ENCODE peak calls at places on chromosomes 7 and 10, in four cellular contexts. Q is breast epithelium, P is esophagus squamous epithelium, E is sigmoid colon. R is an unnamed sample.

GRCh38 chr7:114856625-114857024 is 65.3 kb upstream of the MDFIC start:
- DNase-seq in Q (no peak), P (no peak), E (no peak), R (no peak)

GRCh38 chr10:44990302-44990655 is 10.4 kb upstream of the ZNF22 start:
- DNase-seq in Q (no peak), P (no peak), E (peak; percentile 67), R (no peak)

GRCh38 chr7:12322287-12322902 is 81.3 kb downstream of the VWDE start:
- DNase-seq in Q (no peak), P (no peak), E (no peak), R (no peak)

GRCh38 chr10:79242620-79243152 is 104.6 kb upstream of the PPIF start:
- DNase-seq in Q (peak; percentile 47), P (no peak), E (peak; percentile 92), R (no peak)

GRCh38 chr7:118195837-118196474 is 12.0 kb downstream of the LSM8 start:
- DNase-seq in Q (no peak), P (no peak), E (no peak), R (no peak)

GRCh38 chr10:118373786-118374185 is 31.7 kb upstream of the FAM204A start:
- DNase-seq in Q (no peak), P (no peak), E (no peak), R (no peak)

GRCh38 chr7:95772298-95772770 is at the start of gene DYNC1I1:
- DNase-seq in Q (peak; percentile 24), P (no peak), E (peak; percentile 88), R (no peak)

GRCh38 chr7:45524373-45524913 is 49.7 kb upstream of the ADCY1 start:
- DNase-seq in Q (no peak), P (no peak), E (no peak), R (no peak)

GRCh38 chr7:155680864-155681263 is 36.4 kb downstream of the RBM33 start:
- DNase-seq in Q (no peak), P (no peak), E (no peak), R (no peak)

GRCh38 chr10:132030898-132031463 is 34.8 kb upstream of the JAKMIP3 start:
- DNase-seq in Q (no peak), P (no peak), E (no peak), R (no peak)

GRCh38 chr10:69512901-69513300 is 60.3 kb downstream of the NEUROG3 start:
- DNase-seq in Q (no peak), P (no peak), E (no peak), R (no peak)

GRCh38 chr7:55254596-55255500 is 110.3 kb upstream of the LANCL2 start:
- DNase-seq in Q (peak; percentile 64), P (no peak), E (peak; percentile 91), R (no peak)

GRCh38 chr7:30301751-30302150 is 17.4 kb downstream of the ZNRF2 start:
- DNase-seq in Q (no peak), P (no peak), E (no peak), R (no peak)

GRCh38 chr10:100759331-100759730 is 13.9 kb downstream of the PAX2 start:
- DNase-seq in Q (no peak), P (no peak), E (no peak), R (no peak)

GRCh38 chr7:3156508-3156907 is 112.8 kb upstream of the CARD11 start:
- DNase-seq in Q (no peak), P (no peak), E (peak; percentile 40), R (no peak)

DNA sequence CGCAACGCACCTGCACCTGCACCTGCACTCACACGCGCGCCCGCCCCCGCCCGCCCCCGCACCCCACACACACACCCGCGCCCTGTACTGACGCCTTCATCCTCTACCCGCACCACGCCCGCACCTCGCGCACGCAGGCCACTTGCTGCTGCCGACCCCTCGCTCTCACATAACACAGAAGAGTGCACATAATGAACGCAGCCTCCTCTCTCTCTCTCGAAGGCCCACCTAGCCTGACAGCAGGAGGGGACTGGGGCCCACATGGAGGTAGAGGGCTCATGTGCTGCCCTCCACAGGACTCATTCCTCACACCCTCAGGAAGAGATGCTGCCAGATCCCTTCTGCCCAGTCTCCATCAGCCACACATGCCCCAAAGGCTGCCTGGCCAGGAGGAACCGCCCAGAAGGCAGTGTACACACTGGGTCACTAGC is 432 bp upstream of the CAMK2B start:
- DNase-seq in Q (peak; percentile 14), P (no peak), E (no peak), R (peak; percentile 62)
- H3K4me3 ChIP-seq in Q (no peak overlapping the region), P (no peak overlapping the region), E (peak overlapping the region; percentile 31), R (peak overlapping the region; percentile 38)

DNA sequence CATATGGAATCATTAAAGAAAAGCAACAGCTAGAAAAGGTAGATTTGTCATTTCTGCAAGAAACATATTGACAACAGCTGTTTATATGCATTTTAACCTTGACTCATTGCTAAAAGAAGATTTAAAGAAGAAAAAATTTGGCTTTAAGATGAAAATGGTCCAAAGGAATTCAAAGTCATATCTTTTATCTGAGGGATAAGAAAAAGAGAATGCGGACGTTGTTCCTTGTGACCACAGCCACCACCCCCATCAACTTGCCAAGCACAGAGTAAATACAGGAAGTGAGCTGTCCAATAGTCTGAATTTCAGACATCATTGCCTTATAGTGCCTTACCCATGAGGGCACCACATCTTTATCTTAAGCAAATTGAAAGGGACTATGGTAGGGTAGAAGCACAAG is 7.3 kb upstream of the CRPPA start:
- DNase-seq in Q (no peak), P (no peak), E (no peak), R (no peak)
- TF ChIP-seq POLR2A in Q (no peak), P (no peak), E (no peak), R (no peak)

GRCh38 chr10:114780610-114781184 is 40.9 kb upstream of the FHIP2A start:
- DNase-seq in Q (no peak), P (no peak), E (no peak), R (no peak)
- H3K27ac ChIP-seq in Q (peak overlapping the region; percentile 64), P (peak overlapping the region; percentile 40), E (peak overlapping the region; percentile 52), R (peak overlapping the region; percentile 25)

GRCh38 chr10:93334901-93335312 is 147.2 kb downstream of the MYOF start:
- DNase-seq in Q (peak; percentile 20), P (no peak), E (no peak), R (no peak)

GRCh38 chr10:93334181-93334580 is 148.0 kb downstream of the MYOF start:
- DNase-seq in Q (no peak), P (no peak), E (no peak), R (no peak)

GRCh38 chr10:93336678-93337077 is 145.5 kb downstream of the MYOF start:
- DNase-seq in Q (no peak), P (no peak), E (no peak), R (no peak)

GRCh38 chr10:93337309-93337721 is 144.8 kb downstream of the MYOF start:
- DNase-seq in Q (no peak), P (no peak), E (no peak), R (no peak)

GRCh38 chr10:93336110-93336509 is 146.0 kb downstream of the MYOF start:
- DNase-seq in Q (no peak), P (no peak), E (no peak), R (no peak)
- H3K4me3 ChIP-seq in Q (no peak overlapping the region), P (no peak overlapping the region), E (no peak overlapping the region), R (no peak overlapping the region)

DNA sequence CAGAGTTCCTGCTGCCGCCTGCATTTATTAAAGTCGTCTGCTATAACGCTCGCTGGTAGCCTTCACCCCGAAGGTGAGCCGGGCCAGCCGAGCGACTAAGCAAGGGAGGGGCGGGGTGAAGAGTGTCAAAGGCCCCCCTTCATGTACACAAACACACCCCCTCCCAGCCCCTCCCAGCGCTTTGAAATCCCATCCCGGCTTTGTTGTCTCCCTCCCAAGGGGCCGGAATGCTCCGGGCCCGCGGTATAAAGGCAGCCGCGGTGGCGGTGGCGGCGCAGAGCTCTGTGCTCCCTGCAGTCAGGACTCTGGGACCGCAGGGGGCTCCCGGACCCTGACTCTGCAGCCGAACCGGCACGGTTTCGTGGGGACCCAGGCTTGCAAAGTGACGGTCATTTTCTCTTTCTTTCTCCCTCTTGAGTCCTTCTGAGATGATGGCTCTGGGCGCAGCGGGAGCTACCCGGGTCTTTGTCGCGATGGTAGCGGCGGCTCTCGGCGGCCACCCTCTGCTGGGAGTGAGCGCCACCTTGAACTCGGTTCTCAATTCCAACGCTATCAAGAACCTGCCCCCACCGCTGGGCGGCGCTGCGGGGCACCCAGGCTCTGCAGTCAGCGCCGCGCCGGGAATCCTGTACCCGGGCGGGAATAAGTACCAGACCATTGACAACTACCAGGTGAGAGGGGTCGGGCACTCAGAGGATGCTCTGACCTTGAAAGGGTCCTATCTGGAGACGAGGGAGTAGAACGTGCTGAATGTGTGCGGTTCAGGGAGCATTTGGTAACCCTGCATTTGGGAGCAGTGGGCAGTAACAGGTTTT is at the start of gene DKK1:
- DNase-seq in Q (peak; percentile 21), P (no peak), E (peak; percentile 69), R (no peak)
- TF ChIP-seq POLR2A in Q (no peak), P (no peak), E (no peak), R (no peak)

DNA sequence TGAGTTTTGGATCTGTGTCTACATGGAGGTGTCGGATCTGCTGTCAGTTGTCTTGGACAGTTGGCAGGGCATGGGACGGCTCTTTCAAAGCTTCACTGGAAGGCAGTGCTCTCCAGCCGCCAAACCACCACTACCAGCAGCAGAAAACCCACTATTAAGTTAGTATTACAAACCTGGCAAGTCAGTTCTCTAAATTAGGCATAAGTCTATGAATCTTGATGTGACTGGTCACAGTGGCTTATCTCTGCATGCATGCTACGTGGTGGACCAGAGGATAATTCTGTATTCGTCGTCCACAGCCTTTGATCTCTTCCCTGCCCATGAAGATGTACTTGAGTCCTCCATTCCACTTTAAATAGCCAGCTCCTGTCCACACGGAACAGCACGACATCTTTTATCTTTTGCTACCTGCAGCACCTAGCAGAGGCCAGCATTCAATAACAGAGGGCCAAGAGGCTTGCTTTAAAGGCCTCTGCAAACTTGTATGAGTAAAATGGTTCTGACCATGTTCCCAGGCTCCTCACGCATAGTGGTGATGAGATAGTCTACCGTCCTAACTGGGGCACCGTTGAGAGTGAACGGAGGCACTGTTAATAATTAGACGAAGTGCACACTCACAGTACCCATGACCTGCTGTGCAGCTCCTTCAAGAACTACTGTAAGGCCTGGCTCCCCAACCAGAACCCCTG is 836 bp downstream of the GPR146 start:
- DNase-seq in Q (no peak), P (no peak), E (no peak), R (no peak)
- H3K27ac ChIP-seq in Q (peak overlapping the region; percentile 96), P (peak overlapping the region; percentile 95), E (peak overlapping the region; percentile 92), R (peak overlapping the region; percentile 93)

GRCh38 chr7:71566991-71567390 is 435.0 kb downstream of the GALNT17 start:
- DNase-seq in Q (no peak), P (no peak), E (no peak), R (no peak)
- H3K4me3 ChIP-seq in Q (no peak overlapping the region), P (no peak overlapping the region), E (no peak overlapping the region), R (no peak overlapping the region)